ENCODE peak calls at places on chromosomes 3 and 15, in ten cellular contexts. T, N, I, V, Z, P, D, X, L and B are unnamed samples.

GRCh38 chr15:100712226-100712625 is 109.8 kb downstream of the ASB7 start:
- DNase-seq in T (no peak), P (no peak), N (no peak), L (no peak), X (no peak), I (no peak), Z (peak; percentile 89), V (peak; percentile 61), D (no peak), B (no peak)

GRCh38 chr15:82730022-82730530 is 20.4 kb upstream of the AP3B2 start:
- DNase-seq in P (no peak), N (no peak), Z (no peak), V (no peak), D (no peak), I (no peak), X (no peak), T (no peak), L (no peak), B (peak; percentile 58)

GRCh38 chr15:90191795-90192494 is 9.2 kb upstream of the SEMA4B start:
- DNase-seq in Z (no peak), L (no peak), I (peak; percentile 49), P (no peak), N (no peak), V (peak; percentile 61), T (peak; percentile 85), D (no peak), X (peak; percentile 67), B (peak; percentile 36)

GRCh38 chr15:50275908-50276307 is 10.4 kb upstream of the HDC start:
- DNase-seq in Z (no peak), L (no peak), I (no peak), V (no peak), T (no peak), N (no peak), X (no peak), P (no peak), D (no peak), B (no peak)

GRCh38 chr3:107429330-107430181 is 52.3 kb downstream of the CCDC54 start:
- DNase-seq in V (peak; percentile 72), I (peak; percentile 40), P (peak; percentile 59), N (peak; percentile 26), X (peak; percentile 84), D (no peak), L (peak; percentile 45), T (peak; percentile 48), Z (no peak), B (peak; percentile 19)

GRCh38 chr15:60476713-60477112 is 2.2 kb downstream of the ICE2 start:
- DNase-seq in T (no peak), N (no peak), D (no peak), V (no peak), X (no peak), Z (no peak), I (no peak), P (peak; percentile 52), L (no peak), B (no peak)

GRCh38 chr3:187925326-187925725 is 180.1 kb upstream of the BCL6 start:
- DNase-seq in L (no peak), P (no peak), Z (no peak), X (no peak), N (no peak), V (no peak), I (no peak), D (no peak), T (no peak), B (no peak)

GRCh38 chr3:187484547-187485325 is 116.6 kb downstream of the RTP4 start:
- DNase-seq in Z (no peak), I (no peak), X (peak; percentile 37), D (no peak), L (no peak), N (no peak), T (no peak), V (no peak), P (no peak), B (no peak)

GRCh38 chr3:98359993-98360675 is 6.5 kb downstream of the OR5K4 start:
- DNase-seq in P (no peak), Z (no peak), V (no peak), X (no peak), D (no peak), I (no peak), T (no peak), N (no peak), L (no peak), B (no peak)

GRCh38 chr15:54803987-54804386 is 392.8 kb downstream of the RSL24D1 start:
- DNase-seq in N (no peak), P (no peak), L (no peak), Z (no peak), I (no peak), D (no peak), T (no peak), X (no peak), V (no peak), B (no peak)

GRCh38 chr3:42906085-42906904 is at the start of gene ZNF662:
- DNase-seq in N (no peak), D (no peak), L (peak; percentile 4), P (no peak), I (peak; percentile 18), Z (no peak), V (no peak), T (peak; percentile 36), X (no peak), B (peak; percentile 21)

GRCh38 chr3:36650271-36650671 is 114.1 kb downstream of the DCLK3 start:
- DNase-seq in I (no peak), X (no peak), V (no peak), D (no peak), T (no peak), P (no peak), Z (no peak), L (no peak), N (no peak), B (no peak)

GRCh38 chr3:132435239-132435910 is 18.1 kb downstream of the DNAJC13 start:
- DNase-seq in P (no peak), Z (no peak), I (no peak), N (no peak), V (no peak), L (no peak), X (no peak), T (no peak), D (no peak), B (no peak)

GRCh38 chr15:78149805-78150751 is 916 bp downstream of the IDH3A start:
- DNase-seq in T (no peak), L (no peak), P (no peak), X (no peak), V (peak; percentile 44), Z (peak; percentile 1), I (no peak), D (no peak), N (no peak), B (no peak)

GRCh38 chr3:42256135-42256819 is 9.7 kb downstream of the CCK start:
- DNase-seq in D (no peak), N (no peak), P (no peak), L (no peak), T (no peak), I (no peak), V (peak; percentile 68), Z (no peak), X (no peak), B (no peak)

GRCh38 chr15:34754674-34755418 is at the start of gene GJD2:
- DNase-seq in T (no peak), V (no peak), N (no peak), L (no peak), P (no peak), I (no peak), X (peak; percentile 73), Z (no peak), D (peak; percentile 13), B (no peak)

GRCh38 chr15:65940618-65940909 is 71.3 kb downstream of the RAB11A start:
- DNase-seq in L (no peak), Z (no peak), N (no peak), D (no peak), V (no peak), X (no peak), I (no peak), T (no peak), P (no peak), B (no peak)

GRCh38 chr15:64070965-64071851 is 22.4 kb downstream of the CIAO2A start:
- DNase-seq in N (no peak), P (peak; percentile 38), V (no peak), L (no peak), Z (no peak), I (peak; percentile 33), D (no peak), X (no peak), T (peak; percentile 58), B (no peak)

GRCh38 chr3:149586871-149587270 is 71.0 kb downstream of the WWTR1 start:
- DNase-seq in T (no peak), X (no peak), D (no peak), V (peak; percentile 51), N (no peak), P (no peak), I (no peak), Z (no peak), L (no peak), B (no peak)

GRCh38 chr3:174815750-174816149 is 43.4 kb upstream of the NAALADL2 start:
- DNase-seq in D (no peak), Z (no peak), N (no peak), P (no peak), V (no peak), I (no peak), T (no peak), L (no peak), X (no peak), B (no peak)

GRCh38 chr3:45817788-45818523 is 21.6 kb upstream of the SLC6A20 start:
- DNase-seq in D (no peak), T (peak; percentile 57), I (peak; percentile 69), X (no peak), V (peak; percentile 93), Z (no peak), N (no peak), L (no peak), P (peak; percentile 90), B (no peak)

GRCh38 chr3:4928277-4928789 is 50.9 kb upstream of the BHLHE40 start:
- DNase-seq in L (no peak), V (no peak), P (no peak), X (no peak), T (no peak), D (no peak), I (no peak), Z (no peak), N (no peak), B (no peak)

GRCh38 chr3:31941230-31941632 is 39.8 kb downstream of the OSBPL10 start:
- DNase-seq in P (no peak), L (no peak), N (no peak), V (no peak), X (no peak), Z (no peak), I (no peak), T (no peak), D (no peak), B (no peak)